ENCODE peak calls at places on chromosomes 2 and 18, in six cellular contexts. Y, Q, H, X, W and P are unnamed samples.
A peak's percentile ranks its signal among the peaks of the same experiment; 100 is the strongest.

GRCh38 chr18:74541703-74542555 is 7.6 kb downstream of the CNDP1 start:
- DNase-seq in Y (no peak), Q (no peak), H (no peak), X (no peak), W (no peak), P (peak; percentile 100)

GRCh38 chr18:48356151-48356745 is 52.9 kb downstream of the ZBTB7C start:
- DNase-seq in Y (no peak), Q (no peak), H (peak; percentile 14), X (no peak), W (no peak), P (no peak)

GRCh38 chr18:14093526-14093925 is 38.7 kb downstream of the ZNF519 start:
- DNase-seq in Y (no peak), Q (no peak), H (no peak), X (no peak), W (no peak), P (no peak)

GRCh38 chr2:234373060-234373459 is 123.8 kb downstream of the ARL4C start:
- DNase-seq in Y (no peak), Q (no peak), H (no peak), X (no peak), W (no peak), P (no peak)

GRCh38 chr18:21463718-21464117 is 136.8 kb downstream of the ESCO1 start:
- DNase-seq in Y (no peak), Q (no peak), H (no peak), X (no peak), W (no peak), P (no peak)

GRCh38 chr2:168649562-168649961 is 152.9 kb upstream of the NOSTRIN start:
- DNase-seq in Y (peak; percentile 63), Q (no peak), H (no peak), X (no peak), W (no peak), P (no peak)

GRCh38 chr2:127913808-127914457 is 28.2 kb upstream of the AMMECR1L start:
- DNase-seq in Y (no peak), Q (no peak), H (no peak), X (no peak), W (no peak), P (no peak)

GRCh38 chr2:201450910-201451329 is 338 bp downstream of the TRAK2 start:
- DNase-seq in Y (no peak), Q (peak; percentile 29), H (no peak), X (no peak), W (no peak), P (no peak)

GRCh38 chr18:58862851-58863538 is 1.7 kb upstream of the ZNF532 start:
- DNase-seq in Y (peak; percentile 68), Q (peak; percentile 62), H (no peak), X (peak; percentile 69), W (no peak), P (no peak)

GRCh38 chr2:188114014-188114413 is 177.7 kb upstream of the GULP1 start:
- DNase-seq in Y (peak; percentile 67), Q (peak; percentile 60), H (no peak), X (peak; percentile 55), W (no peak), P (peak; percentile 80)

GRCh38 chr2:37376421-37377186 is 32.2 kb downstream of the QPCT start:
- DNase-seq in Y (no peak), Q (peak; percentile 94), H (no peak), X (no peak), W (no peak), P (no peak)

GRCh38 chr2:217489145-217489960 is 513.4 kb downstream of the TNS1 start:
- DNase-seq in Y (no peak), Q (no peak), H (peak; percentile 24), X (no peak), W (no peak), P (no peak)

GRCh38 chr2:74092236-74092635 is 55.5 kb downstream of the BOLA3 start:
- DNase-seq in Y (no peak), Q (no peak), H (peak; percentile 12), X (no peak), W (no peak), P (peak; percentile 70)

GRCh38 chr2:24421668-24422067 is 61.3 kb upstream of the ITSN2 start:
- DNase-seq in Y (peak; percentile 82), Q (peak; percentile 24), H (peak; percentile 69), X (peak; percentile 60), W (no peak), P (peak; percentile 65)

GRCh38 chr2:201349601-201350000 is 7.5 kb downstream of the FLACC1 start:
- DNase-seq in Y (peak; percentile 35), Q (no peak), H (no peak), X (no peak), W (no peak), P (no peak)

GRCh38 chr2:144705328-144706245 is 185.7 kb upstream of the ZEB2 start:
- DNase-seq in Y (no peak), Q (peak; percentile 13), H (no peak), X (peak; percentile 38), W (no peak), P (no peak)

GRCh38 chr2:148529745-148530144 is 114.8 kb upstream of the EPC2 start:
- DNase-seq in Y (no peak), Q (no peak), H (no peak), X (no peak), W (no peak), P (no peak)

GRCh38 chr18:52070295-52070756 is 269.7 kb upstream of the DCC start:
- DNase-seq in Y (no peak), Q (no peak), H (no peak), X (no peak), W (no peak), P (no peak)

GRCh38 chr2:238502956-238503791 is 76.4 kb downstream of the ASB1 start:
- DNase-seq in Y (no peak), Q (no peak), H (peak; percentile 21), X (no peak), W (no peak), P (no peak)

GRCh38 chr18:23916338-23916737 is 98.2 kb upstream of the TTC39C start:
- DNase-seq in Y (no peak), Q (no peak), H (no peak), X (no peak), W (no peak), P (no peak)

GRCh38 chr2:235002198-235003095 is 50.6 kb downstream of the SH3BP4 start:
- DNase-seq in Y (peak; percentile 65), Q (peak; percentile 58), H (no peak), X (no peak), W (no peak), P (no peak)

GRCh38 chr2:223697921-223698645 is 95.9 kb upstream of the SCG2 start:
- DNase-seq in Y (peak; percentile 17), Q (peak; percentile 41), H (no peak), X (no peak), W (no peak), P (no peak)

GRCh38 chr2:209687261-209687660 is 84.4 kb upstream of the UNC80 start:
- DNase-seq in Y (no peak), Q (no peak), H (no peak), X (no peak), W (no peak), P (no peak)

GRCh38 chr2:209685963-209686362 is 85.7 kb upstream of the UNC80 start:
- DNase-seq in Y (no peak), Q (no peak), H (no peak), X (no peak), W (no peak), P (no peak)

GRCh38 chr2:209685340-209685739 is 86.3 kb upstream of the UNC80 start:
- DNase-seq in Y (no peak), Q (no peak), H (no peak), X (no peak), W (no peak), P (no peak)

GRCh38 chr2:209686417-209686816 is 85.2 kb upstream of the UNC80 start:
- DNase-seq in Y (no peak), Q (no peak), H (no peak), X (no peak), W (no peak), P (no peak)

GRCh38 chr2:209688388-209688787 is 83.2 kb upstream of the UNC80 start:
- DNase-seq in Y (no peak), Q (no peak), H (no peak), X (no peak), W (no peak), P (no peak)
- H2BK5ac ChIP-seq in Y (no peak overlapping the region), Q (no peak overlapping the region), H (no peak overlapping the region), X (no peak overlapping the region), W (no peak overlapping the region), P (no peak overlapping the region)

DNA sequence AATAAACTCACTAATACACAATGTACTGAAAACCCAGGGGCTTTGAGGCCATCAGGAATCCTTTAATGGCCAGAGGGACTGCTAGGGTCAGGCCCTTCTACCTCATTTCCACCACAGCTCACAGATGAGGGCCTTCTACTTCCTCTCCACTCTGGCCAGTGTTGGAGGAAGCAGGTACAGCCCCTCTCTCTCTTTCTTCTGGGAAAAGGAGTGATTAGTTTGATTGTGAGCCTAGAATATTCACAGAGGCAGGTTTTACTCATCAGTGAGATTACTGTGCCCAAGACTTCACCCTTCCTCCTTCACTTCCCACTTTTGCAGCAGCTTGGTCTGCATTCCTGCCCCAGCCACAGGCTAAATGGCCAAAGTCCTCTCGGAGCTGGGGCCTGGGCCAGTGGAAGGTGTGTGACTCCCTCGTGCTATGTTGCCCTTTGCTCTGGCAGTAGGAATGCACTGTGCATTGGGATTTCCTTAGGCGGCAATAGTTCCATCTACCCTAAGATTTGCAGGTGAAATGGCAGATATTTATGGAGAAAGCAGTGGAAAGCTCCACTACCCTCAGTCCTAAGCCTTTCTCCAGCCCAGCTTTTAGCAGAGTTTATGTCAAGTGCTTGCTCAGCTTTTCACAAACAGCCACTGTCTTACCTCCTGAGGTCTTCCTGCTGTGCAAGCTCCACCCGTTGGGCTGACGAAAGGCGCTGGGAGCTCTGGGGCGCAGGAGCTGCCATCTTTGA is 36.2 kb upstream of the YES1 start:
- DNase-seq in Y (no peak), Q (no peak), H (no peak), X (no peak), W (no peak), P (no peak)
- H2BK5ac ChIP-seq in Y (no peak overlapping the region), Q (no peak overlapping the region), H (no peak overlapping the region), X (no peak overlapping the region), W (no peak overlapping the region), P (no peak overlapping the region)

DNA sequence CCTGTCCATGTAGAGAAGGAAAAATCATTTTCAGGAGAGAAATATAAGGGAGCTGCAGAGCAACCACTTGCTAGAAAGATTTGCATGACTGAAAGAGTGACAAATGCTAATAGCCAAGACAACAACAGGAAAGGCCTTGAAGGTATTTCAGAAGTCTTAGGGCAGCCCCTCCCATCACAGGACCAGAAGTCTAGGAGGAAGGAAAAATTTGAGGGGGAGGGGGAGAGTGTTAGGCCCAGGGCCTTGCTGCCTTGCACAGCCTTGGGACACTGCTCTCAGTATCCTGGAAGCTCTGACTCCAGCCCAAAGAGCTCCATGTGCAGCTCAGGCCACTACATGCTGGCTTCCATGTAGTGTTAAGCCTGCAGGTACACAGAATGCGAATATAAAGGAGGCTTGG is 266.9 kb downstream of the GLI2 start:
- DNase-seq in Y (peak; percentile 82), Q (no peak), H (peak; percentile 55), X (no peak), W (no peak), P (no peak)
- H2BK5ac ChIP-seq in Y (no peak overlapping the region), Q (no peak overlapping the region), H (no peak overlapping the region), X (no peak overlapping the region), W (no peak overlapping the region), P (no peak overlapping the region)

GRCh38 chr18:35861367-35862114 is 110.9 kb upstream of the RMP24 start:
- DNase-seq in Y (peak; percentile 47), Q (no peak), H (no peak), X (no peak), W (no peak), P (no peak)
- H2BK5ac ChIP-seq in Y (peak overlapping the region; percentile 43), Q (no peak overlapping the region), H (no peak overlapping the region), X (no peak overlapping the region), W (no peak overlapping the region), P (no peak overlapping the region)